ENCODE peak calls at places on chromosomes 5 and 9, in six cellular contexts. H is SW 1271; K is activated T-helper 9 cell treated with anti-CD3 and anti-CD28 coated beads, Interleukin-2, amount 50 U/mL, for 16 hours; C is T-helper 2 cell; E is T-helper 17 cell; X is WTC11. R is an unnamed sample.

GRCh38 chr5:171785517-171785916 is at the start of gene SMIM23:
- DNase-seq in H (no peak), K (no peak), C (no peak), E (no peak), X (no peak), R (no peak)

GRCh38 chr9:120579139-120579749 is 723 bp downstream of the CDK5RAP2 start:
- DNase-seq in H (no peak), K (no peak), C (no peak), E (no peak), X (no peak), R (no peak)

GRCh38 chr5:87121315-87122170 is 146.1 kb upstream of the RASA1 start:
- DNase-seq in H (peak), K (peak), C (peak), E (no peak), X (no peak), R (peak)

GRCh38 chr9:76932778-76933177 is 26.9 kb upstream of the PRUNE2 start:
- DNase-seq in H (no peak), K (no peak), C (no peak), E (no peak), X (no peak), R (no peak)

GRCh38 chr9:114902773-114903589 is 27.4 kb downstream of the TNFSF8 start:
- DNase-seq in H (peak), K (no peak), C (no peak), E (no peak), X (no peak), R (no peak)

GRCh38 chr5:145840458-145841132 is 5.5 kb upstream of the PRELID2 start:
- DNase-seq in H (no peak), K (no peak), C (no peak), E (no peak), X (no peak), R (no peak)

GRCh38 chr5:146400206-146400605 is 46.9 kb upstream of the TCERG1 start:
- DNase-seq in H (no peak), K (no peak), C (no peak), E (no peak), X (no peak), R (no peak)

GRCh38 chr5:149907828-149908227 is 36.8 kb downstream of the PDE6A start:
- DNase-seq in H (no peak), K (no peak), C (no peak), E (no peak), X (no peak), R (no peak)

R was measured in RWPE2.